ENCODE peak calls at places on chromosome 16, in seven cellular contexts. O is A549, Q is adrenal gland, I is SJSA1, C is cardiac muscle cell, V is substantia nigra, G is aorta. X is an unnamed sample.

GRCh38 chr16:67528222-67528869 is at the start of gene RIPOR1:
- DNase-seq in I (peak), O (peak), V (peak), G (peak), Q (peak), C (peak), X (peak)

GRCh38 chr16:85379041-85380001 is 233.8 kb upstream of the GSE1 start:
- DNase-seq in I (no peak), Q (no peak), O (no peak), G (no peak), V (no peak), C (no peak), X (no peak)

GRCh38 chr16:85464342-85465305 is 148.5 kb upstream of the GSE1 start:
- DNase-seq in G (no peak), O (no peak), C (no peak), V (no peak), I (no peak), Q (no peak), X (no peak)

GRCh38 chr16:50246299-50247122 is 19.8 kb upstream of the ADCY7 start:
- DNase-seq in O (no peak), C (no peak), G (peak), Q (no peak), V (no peak), I (no peak), X (no peak)

GRCh38 chr16:4800290-4801041 is 2.0 kb downstream of the ROGDI start:
- DNase-seq in V (peak), O (no peak), I (no peak), Q (peak), G (no peak), C (no peak), X (peak)

GRCh38 chr16:56700195-56700594 is 17.9 kb downstream of the MT1X start:
- DNase-seq in V (no peak), Q (no peak), C (no peak), O (no peak), I (no peak), G (no peak), X (no peak)

GRCh38 chr16:13401631-13402030 is 500.2 kb downstream of the SHISA9 start:
- DNase-seq in C (no peak), V (no peak), I (no peak), O (no peak), G (no peak), Q (no peak), X (no peak)

GRCh38 chr16:9159839-9160550 is 68.6 kb downstream of the HAPSTR1 start:
- DNase-seq in O (peak), Q (peak), C (peak), I (peak), V (peak), G (no peak), X (peak)

GRCh38 chr16:48862087-48862532 is 252.1 kb upstream of the N4BP1 start:
- DNase-seq in O (peak), G (no peak), Q (no peak), I (peak), V (no peak), C (no peak), X (no peak)

GRCh38 chr16:54027126-54027922 is 259.3 kb downstream of the IRX3 start:
- DNase-seq in V (no peak), Q (peak), O (peak), G (no peak), I (no peak), C (peak), X (no peak)

GRCh38 chr16:16110111-16110490 is 113.2 kb downstream of the ABCC6 start:
- DNase-seq in I (no peak), Q (no peak), V (no peak), O (no peak), G (no peak), C (no peak), X (no peak)

GRCh38 chr16:56640076-56640475 is 1.6 kb downstream of the MT1A start:
- DNase-seq in C (no peak), G (no peak), I (no peak), O (no peak), V (no peak), Q (no peak), X (no peak)

GRCh38 chr16:56093055-56093454 is 98.2 kb upstream of the GNAO1 start:
- DNase-seq in I (no peak), C (no peak), O (no peak), G (no peak), Q (no peak), V (no peak), X (no peak)

GRCh38 chr16:83113317-83113716 is 486.5 kb downstream of the CDH13 start:
- DNase-seq in O (peak), V (no peak), G (no peak), Q (no peak), I (no peak), C (peak), X (peak)

GRCh38 chr16:8655184-8655717 is 19.2 kb upstream of the ABAT start:
- DNase-seq in V (no peak), C (peak), O (peak), G (no peak), Q (no peak), I (no peak), X (no peak)

GRCh38 chr16:84382396-84382795 is 14.1 kb downstream of the ATP2C2 start:
- DNase-seq in Q (no peak), C (no peak), G (peak), V (no peak), O (no peak), I (no peak), X (no peak)

GRCh38 chr16:25841776-25842175 is 150.0 kb downstream of the HS3ST4 start:
- DNase-seq in I (no peak), C (no peak), G (no peak), V (no peak), Q (no peak), O (no peak), X (no peak)

GRCh38 chr16:23031508-23032098 is 117.6 kb downstream of the USP31 start:
- DNase-seq in Q (no peak), I (no peak), C (no peak), V (no peak), G (no peak), O (no peak), X (no peak)

GRCh38 chr16:4264546-4264945 is 8.3 kb downstream of the TFAP4 start:
- DNase-seq in O (no peak), C (peak), G (no peak), V (no peak), Q (no peak), I (peak), X (no peak)

GRCh38 chr16:68640972-68641371 is 4.1 kb upstream of the CDH3 start:
- DNase-seq in I (peak), G (no peak), O (peak), V (no peak), Q (no peak), C (peak), X (no peak)

GRCh38 chr16:73071131-73071940 is 23.4 kb upstream of the ZFHX3 start:
- DNase-seq in V (no peak), O (peak), Q (peak), I (no peak), C (peak), G (peak), X (no peak)

GRCh38 chr16:50270510-50271147 is 4.3 kb downstream of the ADCY7 start:
- DNase-seq in V (no peak), G (peak), I (no peak), C (no peak), Q (no peak), O (no peak), X (no peak)

GRCh38 chr16:51328708-51329107 is 177.6 kb upstream of the SALL1 start:
- DNase-seq in O (no peak), I (no peak), V (no peak), Q (no peak), C (no peak), G (no peak), X (no peak)

GRCh38 chr16:2042171-2042570 is 5.5 kb downstream of the NTHL1 start:
- DNase-seq in G (no peak), V (no peak), O (no peak), Q (no peak), I (no peak), C (no peak), X (no peak)

GRCh38 chr16:11094075-11094593 is 149.8 kb downstream of the CLEC16A start:
- DNase-seq in G (no peak), C (peak), V (no peak), Q (peak), I (no peak), O (no peak), X (no peak)

GRCh38 chr16:21659124-21659523 is 4.6 kb upstream of the OTOA start:
- DNase-seq in V (no peak), Q (no peak), O (no peak), C (no peak), G (no peak), I (no peak), X (no peak)

GRCh38 chr16:21652451-21652850 is at the start of gene IGSF6:
- DNase-seq in C (no peak), O (no peak), V (no peak), I (no peak), G (no peak), Q (no peak), X (no peak)

GRCh38 chr16:21653571-21653970 is 1.2 kb upstream of the IGSF6 start:
- DNase-seq in I (no peak), V (no peak), O (no peak), C (no peak), Q (no peak), G (no peak), X (no peak)

GRCh38 chr16:21656795-21657768 is 4.7 kb upstream of the IGSF6 start:
- DNase-seq in I (peak), C (peak), G (no peak), O (peak), Q (no peak), V (no peak), X (no peak)

DNA sequence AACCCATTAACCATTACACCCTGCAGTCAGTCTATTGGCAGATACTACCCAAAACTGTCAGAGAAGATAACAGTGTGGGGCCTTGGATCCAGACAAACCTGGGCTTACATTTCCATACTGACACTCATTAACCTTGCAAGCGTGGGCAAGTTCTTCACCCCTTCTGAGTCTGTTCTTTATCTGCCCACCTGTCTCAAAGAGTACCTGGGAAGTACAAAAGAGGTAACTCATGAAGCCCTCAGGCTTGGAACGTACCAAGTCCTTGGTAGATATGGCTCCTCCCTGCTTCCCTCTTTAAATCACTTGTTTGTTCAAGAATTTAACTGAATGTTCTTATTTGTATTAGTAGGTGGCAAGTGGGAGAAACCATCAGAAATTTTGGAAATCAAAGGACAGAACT is 2.5 kb upstream of the IGSF6 start:
- DNase-seq in I (no peak), C (no peak), O (no peak), G (no peak), Q (no peak), V (no peak), X (no peak)
- H3K27ac ChIP-seq in I (no peak), C (no peak), O (no peak), G (no peak), Q (peak), V (no peak), X (no peak)

GRCh38 chr16:89319883-89320716 is 102.6 kb downstream of the ZNF778 start:
- DNase-seq in O (peak), G (peak), C (peak), V (no peak), Q (peak), I (peak), X (no peak)
- H3K27ac ChIP-seq in O (peak), G (no peak), C (peak), V (peak), Q (peak), I (peak), X (no peak)

DNA sequence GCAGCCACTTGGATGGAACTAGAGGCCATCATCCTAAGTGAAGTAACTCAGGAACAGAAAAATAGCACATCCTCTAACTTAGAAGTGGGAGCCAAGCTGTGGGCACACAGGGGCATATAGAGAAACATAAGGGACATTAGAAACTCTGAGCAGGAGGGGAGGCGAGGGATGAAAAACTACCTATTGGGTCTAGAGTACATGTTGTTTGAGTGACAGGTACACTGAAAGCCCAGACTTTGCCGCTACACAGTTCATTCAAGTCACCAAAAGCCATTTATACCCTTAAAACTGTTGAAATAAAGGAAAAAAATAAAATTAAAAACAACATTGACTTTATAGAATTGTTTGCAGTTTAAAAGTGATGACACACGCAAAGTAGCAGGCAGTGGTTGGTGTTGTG is 236.6 kb downstream of the SNX29 start:
- DNase-seq in C (no peak), Q (no peak), V (no peak), I (no peak), O (no peak), G (no peak), X (no peak)
- H3K27ac ChIP-seq in C (no peak), Q (no peak), V (no peak), I (no peak), O (no peak), G (no peak), X (no peak)

GRCh38 chr16:3045758-3046505 is 429 bp upstream of the MMP25 start:
- DNase-seq in I (no peak), V (no peak), O (no peak), Q (no peak), G (no peak), C (peak), X (no peak)
- H3K27ac ChIP-seq in I (no peak), V (no peak), O (peak), Q (no peak), G (no peak), C (no peak), X (no peak)

DNA sequence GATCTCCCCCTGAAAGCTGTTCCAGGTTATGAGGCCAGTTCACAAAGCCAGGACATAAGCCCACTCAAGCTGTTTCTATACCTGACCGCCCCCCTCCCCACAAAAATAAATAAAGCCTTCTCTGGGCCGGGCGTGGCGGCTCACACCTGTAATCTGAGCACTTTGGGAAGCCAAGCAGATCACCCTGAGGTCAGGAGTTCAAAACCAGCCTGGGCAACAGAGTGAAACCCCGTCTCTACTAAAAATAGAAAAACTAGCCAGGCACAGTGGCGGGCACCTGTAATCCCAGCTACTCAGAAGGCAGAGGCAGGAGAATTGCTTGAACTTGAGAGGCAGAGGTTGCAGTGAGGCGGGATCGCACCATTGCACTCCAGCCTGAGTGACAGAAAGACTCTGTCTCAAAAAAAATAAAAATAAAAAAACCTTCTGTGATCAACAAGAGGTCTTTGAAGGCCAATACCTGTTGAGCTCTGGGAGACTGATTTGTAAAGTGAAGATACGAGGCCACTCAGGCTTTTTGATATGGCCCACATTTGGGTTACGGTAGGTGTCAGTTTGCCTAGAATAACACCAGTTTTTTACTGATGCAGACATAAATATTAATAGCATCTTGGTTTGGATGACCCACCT is 2.2 kb downstream of the KDM8 start:
- DNase-seq in V (no peak), Q (no peak), O (no peak), G (peak), I (no peak), C (no peak), X (no peak)
- H3K27ac ChIP-seq in V (no peak), Q (no peak), O (no peak), G (no peak), I (no peak), C (peak), X (no peak)

X was measured in caudate nucleus.